ENCODE peak calls at places on chromosomes 6 and 20, in four cellular contexts. R is GM12878, F is H1, E is K562. L is an unnamed sample.
A peak's percentile ranks its signal among the peaks of the same experiment; 100 is the strongest.

GRCh38 chr20:38055294-38055693 is 21.7 kb downstream of the RPRD1B start:
- DNase-seq in R (no peak), F (no peak), E (no peak), L (no peak)

GRCh38 chr6:128443553-128443952 is 76.8 kb downstream of the PTPRK start:
- DNase-seq in R (no peak), F (no peak), E (no peak), L (no peak)

GRCh38 chr20:1185316-1185741 is 548 bp upstream of the TMEM74B start:
- DNase-seq in R (no peak), F (no peak), E (peak; percentile 77), L (no peak)

GRCh38 chr20:19907326-19908056 is 109.7 kb upstream of the NAA20 start:
- DNase-seq in R (no peak), F (no peak), E (no peak), L (no peak)

GRCh38 chr6:48658910-48659309 is 547.9 kb upstream of the PTCHD4 start:
- DNase-seq in R (no peak), F (no peak), E (no peak), L (no peak)

GRCh38 chr6:112745765-112746164 is 398.6 kb downstream of the RFPL4B start:
- DNase-seq in R (no peak), F (no peak), E (no peak), L (no peak)

GRCh38 chr6:31763617-31763940 is 1.1 kb downstream of the SAPCD1 start:
- DNase-seq in R (no peak), F (no peak), E (no peak), L (no peak)

GRCh38 chr20:1389703-1390385 is 3.0 kb downstream of the FKBP1A start:
- DNase-seq in R (no peak), F (no peak), E (no peak), L (no peak)

GRCh38 chr6:123997223-123997622 is 193.6 kb downstream of the NKAIN2 start:
- DNase-seq in R (no peak), F (no peak), E (peak; percentile 6), L (no peak)

GRCh38 chr6:146240307-146240706 is 211.4 kb downstream of the GRM1 start:
- DNase-seq in R (no peak), F (no peak), E (no peak), L (no peak)
- TF ChIP-seq TAF1 in R (no peak), F (no peak), E (no peak), L (no peak)

DNA sequence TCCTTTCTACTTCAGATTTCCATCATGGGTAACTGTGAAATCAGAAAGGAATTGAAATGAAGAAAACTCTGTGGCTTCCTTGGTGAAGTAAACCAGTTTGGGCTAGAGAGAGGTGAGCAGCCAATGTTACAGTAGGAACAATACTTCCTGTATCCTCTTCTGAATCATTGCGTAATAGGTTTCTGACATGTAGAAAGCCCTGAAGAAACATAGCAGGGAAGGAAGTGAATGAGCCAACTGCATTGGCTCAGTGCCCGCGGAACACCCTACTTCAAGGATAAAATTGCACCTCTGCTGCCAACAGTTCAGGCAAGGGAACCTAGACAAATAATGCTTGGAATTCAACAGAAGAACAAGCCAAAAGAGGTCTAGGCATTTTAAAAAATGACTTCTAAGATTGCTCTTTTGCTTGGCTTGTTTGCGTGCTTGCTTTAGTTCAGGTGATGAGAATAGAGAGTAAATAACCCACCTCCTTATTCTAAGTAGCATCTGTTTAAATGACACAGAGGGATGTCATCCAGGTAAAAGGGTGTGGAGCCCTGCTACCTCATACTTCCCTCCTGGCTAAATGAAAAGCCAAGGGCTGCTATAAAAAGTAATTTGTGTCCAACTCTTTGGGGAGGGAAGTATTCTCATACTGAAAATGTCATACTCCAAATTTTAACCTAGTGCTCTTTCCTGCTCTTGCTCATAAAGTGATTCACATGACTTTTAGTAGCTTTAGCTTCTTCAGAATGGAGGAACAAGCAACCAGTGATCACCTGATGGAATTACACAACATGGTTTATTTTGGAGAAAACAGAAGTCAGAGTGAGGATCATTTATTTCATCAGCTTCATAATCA is 30.0 kb upstream of the AKIRIN2 start:
- DNase-seq in R (peak; percentile 71), F (no peak), E (no peak), L (no peak)
- TF ChIP-seq POLR2AphosphoS5 in R (no peak), F (no peak), E (no peak), L (no peak)

DNA sequence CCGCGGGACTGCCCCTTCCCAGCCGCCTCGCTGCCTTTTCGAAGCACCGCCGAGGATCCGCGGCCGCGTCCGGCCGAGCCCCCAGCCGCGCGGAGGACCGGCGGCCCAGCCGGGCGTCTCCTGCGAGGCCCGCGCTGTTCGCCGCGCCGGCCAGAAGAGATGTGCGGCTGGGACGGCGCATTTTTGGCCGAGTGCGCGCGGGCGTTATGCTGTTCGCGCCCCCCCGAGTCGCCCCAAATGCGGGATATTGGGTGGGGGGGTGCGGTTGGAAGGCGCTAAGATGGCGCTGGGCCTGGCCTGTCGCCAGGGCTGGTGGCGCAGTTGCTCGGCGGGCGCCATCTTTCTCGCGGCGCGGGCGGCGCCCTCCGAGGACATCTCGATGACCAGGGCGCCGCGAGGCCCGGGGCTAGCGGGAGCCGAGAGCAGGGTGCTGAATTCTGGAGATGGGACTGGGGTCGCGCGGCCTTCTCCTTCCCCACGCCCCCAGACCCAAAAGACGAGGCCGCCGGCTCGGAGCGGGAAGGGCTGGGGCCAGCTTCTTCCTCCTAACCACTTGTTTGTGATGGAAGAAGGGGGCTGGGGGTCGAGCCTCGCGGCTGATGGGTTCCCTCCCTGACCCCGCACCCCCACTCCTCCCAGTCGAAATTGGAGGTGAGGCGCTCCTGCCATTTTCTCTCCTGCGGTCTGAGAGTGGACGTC is 1.5 kb downstream of the BICRAL start:
- DNase-seq in R (no peak), F (no peak), E (peak; percentile 81), L (peak; percentile 52)
- TF ChIP-seq POLR2A in R (peak; percentile 89), F (peak; percentile 64), E (peak; percentile 81), L (peak; percentile 89)

DNA sequence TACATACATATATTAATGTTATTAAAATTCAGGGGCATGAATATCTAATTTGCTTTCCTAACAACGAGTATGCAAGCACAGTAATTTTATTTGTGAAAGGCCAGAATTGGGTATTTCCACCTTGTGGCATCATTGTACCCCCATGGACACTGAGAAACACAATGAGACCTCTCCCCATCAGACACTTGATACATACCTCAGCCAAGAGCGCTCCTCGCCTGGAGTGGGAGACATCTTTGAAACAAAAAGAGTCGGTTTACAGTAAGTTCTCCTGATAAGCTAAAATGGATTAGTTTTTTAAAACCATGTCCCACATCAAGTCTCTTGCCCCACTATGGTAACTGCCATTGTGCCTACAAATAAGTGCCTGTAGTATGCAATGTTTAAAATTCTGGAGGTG is 2.1 kb downstream of the CNR1 start:
- DNase-seq in R (no peak), F (no peak), E (no peak), L (no peak)
- TF ChIP-seq TAF1 in R (no peak), F (no peak), E (no peak), L (no peak)

DNA sequence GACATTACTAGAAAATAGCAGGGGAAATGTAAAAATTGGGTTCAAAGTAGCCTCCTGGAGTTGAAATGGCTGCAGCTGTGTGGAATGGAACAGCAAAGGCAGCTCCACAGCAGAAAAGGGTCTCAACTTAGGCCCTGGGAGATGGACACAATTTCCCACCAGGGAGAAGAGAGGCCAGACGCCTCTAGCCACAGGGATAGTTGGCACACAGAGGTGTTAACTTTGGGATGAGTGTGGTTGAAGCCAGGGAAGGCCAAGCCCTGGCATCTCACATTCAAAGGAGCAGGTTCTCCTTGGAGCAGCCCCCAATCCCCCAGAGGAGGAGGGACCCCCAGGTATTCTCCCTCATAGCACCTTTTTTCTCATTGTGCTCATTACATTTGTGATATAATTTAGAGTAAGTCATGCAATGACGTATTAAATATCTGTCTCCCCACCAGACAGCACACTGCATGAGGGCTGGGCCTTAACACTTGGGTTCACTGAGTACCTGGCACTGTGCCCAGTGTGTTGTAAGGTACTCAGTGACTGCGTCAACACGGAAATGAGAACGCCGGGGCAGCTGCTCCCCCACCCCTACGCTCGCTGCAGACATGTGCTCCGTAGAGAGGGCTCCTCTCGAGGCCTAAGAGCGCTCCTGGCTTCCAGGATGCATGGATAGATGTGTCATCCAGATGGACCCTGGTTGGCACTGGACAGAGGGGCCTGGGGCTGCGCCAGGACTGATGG is 76.0 kb upstream of the CD93 start:
- DNase-seq in R (no peak), F (no peak), E (no peak), L (no peak)
- TF ChIP-seq POLR2AphosphoS5 in R (no peak), F (no peak), E (no peak), L (no peak)

DNA sequence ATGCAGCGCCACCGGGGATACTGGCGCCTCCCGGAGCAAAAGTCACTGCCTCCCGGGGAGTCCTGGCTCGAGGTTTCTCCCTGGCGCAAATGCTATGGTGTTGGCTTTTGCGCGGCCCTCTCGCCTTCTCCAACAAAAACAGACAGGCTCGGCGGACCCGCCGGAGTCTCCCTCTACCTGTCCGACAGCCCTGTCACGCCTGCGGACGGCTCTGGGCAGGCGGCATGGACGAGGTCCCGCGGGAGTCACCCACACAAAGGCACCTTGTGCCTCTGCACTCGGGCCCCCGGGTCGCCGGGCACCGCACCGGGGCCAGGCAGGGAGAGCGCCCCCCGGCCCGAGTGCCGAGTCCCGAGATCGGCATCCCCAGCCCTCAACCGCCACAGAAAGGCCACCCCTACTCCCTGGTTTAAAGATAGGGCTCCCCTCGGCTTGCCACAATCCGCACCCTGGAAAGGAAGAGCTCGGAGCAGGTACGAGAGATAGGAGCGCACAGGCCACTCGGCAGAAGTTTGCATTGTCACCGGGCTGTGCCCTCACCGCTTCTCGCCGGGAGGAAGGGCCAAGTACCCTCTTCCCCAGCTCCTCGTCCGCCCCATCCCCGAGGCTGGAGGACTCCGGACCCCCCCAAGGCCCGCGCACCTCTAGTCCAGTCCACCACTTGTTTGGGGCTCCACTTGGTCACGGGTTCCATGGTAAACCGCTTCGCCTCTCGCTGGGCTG is 903 bp downstream of the CNKSR3 start:
- DNase-seq in R (no peak), F (no peak), E (peak; percentile 63), L (peak; percentile 15)
- TF ChIP-seq POLR2A in R (no peak), F (no peak), E (no peak), L (no peak)